ENCODE peak calls at places on chromosome 5, in eight cellular contexts. P, R, T, A, I, O, Y and L are unnamed samples.

GRCh38 chr5:9421823-9422354 is 124.0 kb downstream of the SEMA5A start:
- DNase-seq in P (no peak), R (no peak), T (no peak), A (peak), I (no peak), O (peak), Y (peak), L (peak)

GRCh38 chr5:161544350-161544765 is 2.2 kb downstream of the GABRB2 start:
- DNase-seq in P (peak), R (peak), T (no peak), A (peak), I (no peak), O (peak), Y (peak), L (peak)

GRCh38 chr5:97164846-97165245 is 18.2 kb downstream of the RIOK2 start:
- DNase-seq in P (peak), R (no peak), T (no peak), A (peak), I (no peak), O (no peak), Y (peak), L (peak)

GRCh38 chr5:160508780-160509361 is 87.2 kb downstream of the PTTG1 start:
- DNase-seq in P (peak), R (peak), T (peak), A (peak), I (peak), O (peak), Y (peak), L (peak)

GRCh38 chr5:3602713-3603502 is 7.3 kb downstream of the IRX1 start:
- DNase-seq in P (peak), R (no peak), T (peak), A (peak), I (no peak), O (peak), Y (no peak), L (peak)

GRCh38 chr5:35214051-35214450 is 16.2 kb downstream of the PRLR start:
- DNase-seq in P (no peak), R (no peak), T (no peak), A (no peak), I (no peak), O (no peak), Y (no peak), L (no peak)

GRCh38 chr5:172188033-172188892 is at the start of gene STK10:
- DNase-seq in P (peak), R (peak), T (peak), A (peak), I (peak), O (peak), Y (peak), L (peak)

GRCh38 chr5:76175051-76175666 is 92.0 kb downstream of the SV2C start:
- DNase-seq in P (peak), R (peak), T (peak), A (peak), I (no peak), O (peak), Y (peak), L (peak)

GRCh38 chr5:124870070-124870469 is 123.6 kb upstream of the ZNF608 start:
- DNase-seq in P (no peak), R (no peak), T (no peak), A (no peak), I (no peak), O (no peak), Y (peak), L (no peak)

GRCh38 chr5:113343343-113343742 is 91.4 kb downstream of the TSSK1B start:
- DNase-seq in P (peak), R (no peak), T (no peak), A (peak), I (no peak), O (no peak), Y (peak), L (peak)

GRCh38 chr5:37494756-37495155 is 115.6 kb downstream of the WDR70 start:
- DNase-seq in P (no peak), R (peak), T (peak), A (peak), I (no peak), O (no peak), Y (peak), L (no peak)

GRCh38 chr5:56299212-56299611 is 66.1 kb upstream of the ANKRD55 start:
- DNase-seq in P (no peak), R (no peak), T (no peak), A (no peak), I (no peak), O (no peak), Y (no peak), L (no peak)

GRCh38 chr5:56802235-56802634 is 13.1 kb upstream of the MAP3K1 start:
- DNase-seq in P (no peak), R (no peak), T (no peak), A (no peak), I (no peak), O (no peak), Y (no peak), L (no peak)

GRCh38 chr5:131538177-131538593 is 96.8 kb downstream of the RAPGEF6 start:
- DNase-seq in P (peak), R (no peak), T (no peak), A (peak), I (no peak), O (peak), Y (peak), L (peak)

GRCh38 chr5:148912714-148913398 is 86.4 kb downstream of the ADRB2 start:
- DNase-seq in P (peak), R (no peak), T (no peak), A (peak), I (no peak), O (peak), Y (peak), L (peak)

GRCh38 chr5:3736926-3737325 is 141.3 kb downstream of the IRX1 start:
- DNase-seq in P (no peak), R (no peak), T (no peak), A (no peak), I (no peak), O (no peak), Y (no peak), L (no peak)

GRCh38 chr5:149456597-149457392 is 77.7 kb upstream of the IL17B start:
- DNase-seq in P (peak), R (no peak), T (no peak), A (no peak), I (no peak), O (no peak), Y (no peak), L (no peak)

GRCh38 chr5:178994580-178995340 is at the start of gene GRM6:
- DNase-seq in P (no peak), R (no peak), T (no peak), A (peak), I (no peak), O (no peak), Y (peak), L (no peak)

GRCh38 chr5:171644536-171644935 is 141.1 kb upstream of the SMIM23 start:
- DNase-seq in P (no peak), R (no peak), T (no peak), A (no peak), I (no peak), O (no peak), Y (peak), L (no peak)

GRCh38 chr5:151214614-151215545 is 9.0 kb downstream of the CCDC69 start:
- DNase-seq in P (no peak), R (peak), T (no peak), A (no peak), I (peak), O (no peak), Y (no peak), L (no peak)

GRCh38 chr5:149153193-149153750 is 12.0 kb downstream of the ABLIM3 start:
- DNase-seq in P (no peak), R (no peak), T (no peak), A (no peak), I (no peak), O (no peak), Y (no peak), L (no peak)

GRCh38 chr5:37034955-37035354 is 158.4 kb downstream of the NIPBL start:
- DNase-seq in P (no peak), R (no peak), T (no peak), A (no peak), I (no peak), O (no peak), Y (no peak), L (no peak)

GRCh38 chr5:130272837-130273236 is 368.6 kb downstream of the CHSY3 start:
- DNase-seq in P (no peak), R (no peak), T (no peak), A (no peak), I (no peak), O (no peak), Y (no peak), L (no peak)

GRCh38 chr5:173989432-173990082 is 587 bp downstream of the C5orf47 start:
- DNase-seq in P (no peak), R (no peak), T (no peak), A (no peak), I (no peak), O (no peak), Y (no peak), L (no peak)

GRCh38 chr5:171810217-171810616 is 24.6 kb downstream of the SMIM23 start:
- DNase-seq in P (peak), R (no peak), T (no peak), A (peak), I (no peak), O (no peak), Y (no peak), L (no peak)

GRCh38 chr5:125140855-125141254 is 394.4 kb upstream of the ZNF608 start:
- DNase-seq in P (peak), R (no peak), T (no peak), A (peak), I (no peak), O (peak), Y (peak), L (peak)

GRCh38 chr5:141637266-141637692 is 482 bp downstream of the RELL2 start:
- DNase-seq in P (no peak), R (peak), T (peak), A (no peak), I (no peak), O (no peak), Y (no peak), L (no peak)

GRCh38 chr5:40957048-40957447 is 47.8 kb downstream of the C7 start:
- DNase-seq in P (no peak), R (no peak), T (no peak), A (no peak), I (no peak), O (no peak), Y (no peak), L (no peak)

GRCh38 chr5:40958811-40959210 is 49.5 kb downstream of the C7 start:
- DNase-seq in P (no peak), R (no peak), T (no peak), A (no peak), I (no peak), O (peak), Y (no peak), L (no peak)

GRCh38 chr5:40960027-40960426 is 50.7 kb downstream of the C7 start:
- DNase-seq in P (no peak), R (no peak), T (no peak), A (peak), I (no peak), O (no peak), Y (no peak), L (no peak)

GRCh38 chr5:40962207-40962955 is 53.1 kb downstream of the C7 start:
- DNase-seq in P (no peak), R (no peak), T (no peak), A (peak), I (no peak), O (peak), Y (no peak), L (no peak)
- TF ChIP-seq CTCF in P (no peak), R (no peak), T (no peak), A (no peak), I (peak), O (no peak), Y (no peak), L (peak)

DNA sequence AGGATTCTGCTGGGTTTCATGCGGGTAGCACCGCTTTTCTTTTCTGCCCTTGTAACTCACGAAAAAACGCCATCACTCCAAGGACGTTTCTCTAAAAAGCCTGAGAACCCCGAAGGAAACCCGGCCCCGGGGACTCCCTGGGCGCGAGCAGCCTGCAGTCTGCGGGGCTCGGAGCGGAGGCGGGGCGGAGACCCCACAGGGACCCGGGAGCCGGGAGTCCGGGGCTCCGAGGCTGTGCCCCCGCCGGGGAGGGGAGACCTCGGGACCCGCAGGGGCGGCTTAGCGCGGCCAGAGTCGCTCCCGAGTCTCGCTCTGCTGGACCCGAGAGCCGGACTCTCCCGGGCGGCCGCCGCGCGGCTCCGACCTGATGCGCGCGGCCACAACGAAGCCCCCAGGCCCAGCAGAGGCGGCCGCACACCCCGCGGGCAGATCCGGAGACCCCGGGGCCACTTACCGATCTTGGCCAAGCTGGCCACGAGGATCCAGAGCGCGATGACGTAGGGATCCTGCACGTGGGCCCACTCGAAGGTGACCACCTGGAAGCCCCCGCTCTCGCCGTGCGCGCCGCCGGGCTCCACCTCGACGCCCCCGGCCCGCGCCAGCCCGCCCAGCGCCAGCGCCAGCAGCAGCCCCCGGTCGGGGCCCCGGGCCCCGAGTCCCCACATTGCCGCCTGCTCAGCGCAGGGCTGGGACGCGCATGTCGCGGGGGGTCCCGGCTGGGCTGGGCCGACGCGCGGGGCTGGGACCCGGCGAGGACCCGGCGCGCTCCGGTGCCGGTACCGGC is 399 bp downstream of the SLC9A3 start:
- DNase-seq in P (no peak), R (no peak), T (no peak), A (no peak), I (no peak), O (no peak), Y (peak), L (no peak)
- H3K4me3 ChIP-seq in P (no peak), R (peak), T (peak), A (no peak), I (no peak), O (no peak), Y (no peak), L (no peak)

GRCh38 chr5:135444360-135444759 is 2.8 kb downstream of the DCANP1 start:
- DNase-seq in P (no peak), R (no peak), T (no peak), A (no peak), I (peak), O (no peak), Y (no peak), L (no peak)
- TF ChIP-seq CTCF in P (no peak), R (no peak), T (no peak), A (no peak), I (no peak), O (no peak), Y (no peak), L (no peak)

GRCh38 chr5:105034335-105034734 is 1471.7 kb upstream of the NUDT12 start:
- DNase-seq in P (no peak), R (no peak), T (no peak), A (peak), I (no peak), O (no peak), Y (peak), L (peak)
- H3K4me3 ChIP-seq in P (no peak), R (no peak), T (no peak), A (no peak), I (no peak), O (no peak), Y (no peak), L (no peak)

GRCh38 chr5:16453609-16454008 is 12.0 kb downstream of the ZNF622 start:
- DNase-seq in P (no peak), R (no peak), T (no peak), A (no peak), I (no peak), O (no peak), Y (no peak), L (no peak)
- TF ChIP-seq CTCF in P (no peak), R (no peak), T (no peak), A (no peak), I (peak), O (peak), Y (no peak), L (peak)

DNA sequence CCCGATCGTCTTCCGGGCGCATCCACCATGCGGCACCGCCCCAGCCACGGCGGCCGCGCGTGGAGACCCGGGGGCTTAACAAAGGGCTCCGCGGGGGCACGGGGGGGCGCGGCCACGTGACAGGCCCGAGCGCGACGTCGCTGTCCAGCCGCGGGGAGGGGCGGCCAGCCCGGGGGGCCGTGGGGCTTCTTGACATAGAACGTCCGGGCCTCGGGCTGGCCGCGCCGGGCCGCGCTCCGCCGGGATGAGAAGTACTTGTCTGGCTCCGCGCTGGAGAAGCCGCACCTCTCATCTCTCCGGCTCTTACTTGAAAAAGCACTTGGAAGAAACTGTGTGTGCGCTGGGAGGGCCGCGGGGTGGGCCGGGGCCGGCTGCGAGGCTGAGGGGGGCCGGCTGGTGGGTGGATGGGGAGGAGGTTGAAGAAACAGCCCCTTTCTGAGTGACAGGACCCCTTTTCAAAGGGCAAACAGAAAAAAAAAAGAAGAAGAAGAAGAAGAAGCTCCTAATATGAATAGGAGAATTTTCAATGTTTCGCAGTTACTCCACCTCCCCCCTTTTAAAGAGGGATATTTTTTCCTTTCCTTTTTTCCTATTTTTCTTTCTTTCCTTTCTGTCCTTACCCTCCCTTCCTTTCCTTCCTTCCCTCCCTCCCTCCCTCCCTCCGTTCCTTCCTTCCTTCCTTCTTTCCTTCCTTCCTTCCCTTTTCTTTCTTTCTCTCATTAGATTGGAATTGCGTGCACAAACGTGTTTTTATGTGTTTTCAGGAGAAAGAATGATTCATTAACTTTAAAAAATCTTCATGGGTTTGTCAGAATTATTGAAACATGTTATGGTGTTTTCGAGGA is 21.3 kb downstream of the NR2F1 start:
- DNase-seq in P (no peak), R (no peak), T (no peak), A (peak), I (no peak), O (peak), Y (peak), L (peak)
- H3K4me3 ChIP-seq in P (peak), R (no peak), T (peak), A (peak), I (peak), O (peak), Y (peak), L (peak)

GRCh38 chr5:147344861-147345260 is 110.0 kb downstream of the STK32A start:
- DNase-seq in P (no peak), R (no peak), T (no peak), A (no peak), I (no peak), O (no peak), Y (no peak), L (no peak)

GRCh38 chr5:147341382-147341781 is 106.6 kb downstream of the STK32A start:
- DNase-seq in P (no peak), R (no peak), T (no peak), A (no peak), I (no peak), O (no peak), Y (no peak), L (no peak)

GRCh38 chr5:147336871-147337270 is 102.0 kb downstream of the STK32A start:
- DNase-seq in P (no peak), R (no peak), T (no peak), A (no peak), I (no peak), O (no peak), Y (no peak), L (no peak)

GRCh38 chr5:147339313-147339712 is 104.5 kb downstream of the STK32A start:
- DNase-seq in P (no peak), R (no peak), T (no peak), A (no peak), I (no peak), O (no peak), Y (no peak), L (no peak)
- TF ChIP-seq CTCF in P (no peak), R (no peak), T (no peak), A (peak), I (no peak), O (no peak), Y (no peak), L (peak)

GRCh38 chr5:90621848-90622247 is 63.3 kb downstream of the ADGRV1 start:
- DNase-seq in P (no peak), R (no peak), T (no peak), A (no peak), I (no peak), O (no peak), Y (no peak), L (no peak)

GRCh38 chr5:90628492-90628891 is 69.9 kb downstream of the ADGRV1 start:
- DNase-seq in P (no peak), R (no peak), T (no peak), A (no peak), I (no peak), O (no peak), Y (no peak), L (no peak)

DNA sequence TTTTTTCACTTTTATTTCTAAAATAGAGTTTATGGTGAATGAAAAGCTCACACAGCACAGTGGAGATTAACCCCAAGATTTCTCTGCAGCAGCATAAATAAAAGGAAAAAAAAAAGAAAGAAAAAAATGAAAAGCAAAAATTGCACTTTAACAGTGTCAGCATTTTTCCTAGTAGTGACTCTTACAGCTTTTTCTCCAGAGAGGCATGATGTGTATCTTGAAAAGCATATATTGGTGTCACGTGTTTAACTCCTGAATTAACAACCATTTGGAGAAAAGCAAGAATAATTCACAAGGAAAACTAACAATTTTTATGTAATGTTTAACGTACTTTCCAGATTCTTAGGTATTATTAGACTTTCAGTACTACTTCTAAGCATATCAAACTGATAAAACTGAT is 67.9 kb downstream of the ADGRV1 start:
- DNase-seq in P (no peak), R (no peak), T (no peak), A (no peak), I (no peak), O (no peak), Y (no peak), L (no peak)
- H3K4me3 ChIP-seq in P (no peak), R (no peak), T (no peak), A (no peak), I (no peak), O (no peak), Y (no peak), L (no peak)

GRCh38 chr5:163569284-163569683 is 63.9 kb downstream of the MAT2B start:
- DNase-seq in P (peak), R (no peak), T (no peak), A (peak), I (no peak), O (peak), Y (peak), L (peak)
- TF ChIP-seq CTCF in P (peak), R (peak), T (no peak), A (no peak), I (no peak), O (peak), Y (no peak), L (peak)